ENCODE peak calls at places on chromosomes 12 and 14, in seven cellular contexts. V is sciatic nerve; G is hippocampal formation; F is ovary; Y is activated T-cell treated with anti-CD3 and anti-CD28 coated beads, Interleukin-2, amount 50 U/mL, for 4 hours; C is H4; K is lung. M is an unnamed sample.

GRCh38 chr12:54486173-54486867 is 11.2 kb upstream of the NCKAP1L start:
- DNase-seq in V (no peak), G (no peak), F (no peak), Y (no peak), C (no peak), K (no peak), M (no peak)

GRCh38 chr12:57046947-57047890 is 2.7 kb downstream of the MYO1A start:
- DNase-seq in V (no peak), G (no peak), F (no peak), Y (no peak), C (no peak), K (no peak), M (no peak)

GRCh38 chr14:70655110-70655826 is 13.6 kb downstream of the TTC9 start:
- DNase-seq in V (no peak), G (no peak), F (no peak), Y (peak), C (no peak), K (no peak), M (no peak)

GRCh38 chr14:103260629-103261124 is 73.4 kb upstream of the EIF5 start:
- DNase-seq in V (no peak), G (no peak), F (peak), Y (no peak), C (peak), K (peak), M (no peak)

GRCh38 chr12:113740699-113741098 is 225.4 kb downstream of the RBM19 start:
- DNase-seq in V (no peak), G (no peak), F (no peak), Y (no peak), C (no peak), K (no peak), M (no peak)

GRCh38 chr12:13011098-13011497 is 11.0 kb upstream of the HEBP1 start:
- DNase-seq in V (no peak), G (no peak), F (no peak), Y (no peak), C (no peak), K (no peak), M (no peak)

GRCh38 chr12:110349521-110350151 is 53.9 kb downstream of the ANAPC7 start:
- DNase-seq in V (no peak), G (no peak), F (no peak), Y (peak), C (no peak), K (no peak), M (no peak)

GRCh38 chr14:22002860-22003284 is 329.3 kb upstream of the OR4E1 start:
- DNase-seq in V (no peak), G (no peak), F (no peak), Y (peak), C (peak), K (no peak), M (peak)

GRCh38 chr12:12784911-12785814 is at the start of gene APOLD1:
- DNase-seq in V (no peak), G (no peak), F (no peak), Y (no peak), C (no peak), K (no peak), M (no peak)

GRCh38 chr12:9694220-9694619 is 24.7 kb downstream of the CLEC2D start:
- DNase-seq in V (no peak), G (no peak), F (no peak), Y (no peak), C (no peak), K (no peak), M (no peak)

GRCh38 chr12:42143401-42144173 is 1.1 kb downstream of the GXYLT1 start:
- DNase-seq in V (no peak), G (no peak), F (no peak), Y (no peak), C (peak), K (no peak), M (no peak)

GRCh38 chr12:1829306-1829900 is 9.0 kb downstream of the LRTM2 start:
- DNase-seq in V (no peak), G (no peak), F (no peak), Y (no peak), C (no peak), K (no peak), M (no peak)

GRCh38 chr12:45615268-45615667 is 114.2 kb upstream of the ARID2 start:
- DNase-seq in V (no peak), G (no peak), F (no peak), Y (no peak), C (peak), K (no peak), M (no peak)

GRCh38 chr14:74302160-74302628 is 540 bp downstream of the ABCD4 start:
- DNase-seq in V (no peak), G (no peak), F (no peak), Y (no peak), C (peak), K (no peak), M (no peak)

GRCh38 chr12:66508025-66508424 is 170.9 kb downstream of the GRIP1 start:
- DNase-seq in V (no peak), G (no peak), F (no peak), Y (no peak), C (no peak), K (no peak), M (no peak)

GRCh38 chr14:45249847-45250575 is 3.0 kb downstream of the MIS18BP1 start:
- DNase-seq in V (no peak), G (no peak), F (no peak), Y (no peak), C (peak), K (no peak), M (no peak)

GRCh38 chr14:60064491-60065072 is 27.1 kb upstream of the PCNX4 start:
- DNase-seq in V (no peak), G (no peak), F (no peak), Y (no peak), C (peak), K (no peak), M (no peak)

GRCh38 chr12:8779862-8780261 is 42.6 kb upstream of the A2ML1 start:
- DNase-seq in V (no peak), G (no peak), F (no peak), Y (no peak), C (no peak), K (no peak), M (no peak)

GRCh38 chr14:77625360-77625759 is 8.9 kb upstream of the SPTLC2 start:
- DNase-seq in V (no peak), G (no peak), F (no peak), Y (no peak), C (no peak), K (no peak), M (no peak)

GRCh38 chr12:11661491-11662085 is 12.1 kb downstream of the ETV6 start:
- DNase-seq in V (no peak), G (no peak), F (no peak), Y (no peak), C (no peak), K (no peak), M (no peak)

GRCh38 chr14:52175982-52176502 is 91.5 kb upstream of the PTGDR start:
- DNase-seq in V (no peak), G (no peak), F (no peak), Y (no peak), C (no peak), K (no peak), M (no peak)

GRCh38 chr12:40262657-40263056 is 37.9 kb downstream of the LRRK2 start:
- DNase-seq in V (no peak), G (no peak), F (no peak), Y (no peak), C (no peak), K (no peak), M (no peak)

GRCh38 chr12:105399428-105400081 is 69.1 kb downstream of the C12orf75 start:
- DNase-seq in V (no peak), G (no peak), F (no peak), Y (no peak), C (no peak), K (no peak), M (no peak)

GRCh38 chr14:54374117-54374884 is 22.5 kb upstream of the CDKN3 start:
- DNase-seq in V (no peak), G (no peak), F (no peak), Y (no peak), C (no peak), K (no peak), M (no peak)

GRCh38 chr12:76641961-76642360 is 82.4 kb upstream of the OSBPL8 start:
- DNase-seq in V (no peak), G (no peak), F (no peak), Y (no peak), C (no peak), K (no peak), M (no peak)

GRCh38 chr12:118514297-118514696 is 137.9 kb downstream of the SUDS3 start:
- DNase-seq in V (no peak), G (no peak), F (no peak), Y (no peak), C (no peak), K (no peak), M (no peak)

GRCh38 chr12:131142891-131143637 is 189.4 kb downstream of the ADGRD1 start:
- DNase-seq in V (no peak), G (no peak), F (no peak), Y (no peak), C (no peak), K (no peak), M (no peak)

GRCh38 chr14:36768638-36769337 is 107.1 kb downstream of the PAX9 start:
- DNase-seq in V (no peak), G (no peak), F (no peak), Y (no peak), C (no peak), K (no peak), M (no peak)

GRCh38 chr14:105091335-105092123 is 26.3 kb upstream of the GPR132 start:
- DNase-seq in V (peak), G (no peak), F (peak), Y (no peak), C (peak), K (peak), M (no peak)

GRCh38 chr14:75274045-75274898 is 4.4 kb upstream of the FOS start:
- DNase-seq in V (no peak), G (no peak), F (no peak), Y (no peak), C (no peak), K (no peak), M (no peak)

GRCh38 chr12:2959194-2959507 is at the start of gene TEAD4:
- DNase-seq in V (peak), G (no peak), F (peak), Y (no peak), C (peak), K (peak), M (peak)

GRCh38 chr12:49930515-49931288 is 19.8 kb upstream of the AQP2 start:
- DNase-seq in V (no peak), G (no peak), F (no peak), Y (no peak), C (no peak), K (no peak), M (no peak)

GRCh38 chr14:91244501-91244901 is at the start of gene GPR68:
- DNase-seq in V (no peak), G (peak), F (no peak), Y (no peak), C (peak), K (no peak), M (no peak)

GRCh38 chr12:19576421-19576925 is 137.2 kb downstream of the AEBP2 start:
- DNase-seq in V (no peak), G (no peak), F (no peak), Y (no peak), C (no peak), K (no peak), M (no peak)

GRCh38 chr12:95988506-95989275 is 7.5 kb downstream of the HAL start:
- DNase-seq in V (no peak), G (no peak), F (no peak), Y (no peak), C (no peak), K (no peak), M (no peak)

GRCh38 chr14:19917243-19917642 is 3.2 kb upstream of the OR4K5 start:
- DNase-seq in V (no peak), G (no peak), F (no peak), Y (no peak), C (no peak), K (no peak), M (no peak)

GRCh38 chr12:19288603-19289244 is 150.6 kb upstream of the AEBP2 start:
- DNase-seq in V (no peak), G (no peak), F (no peak), Y (no peak), C (peak), K (no peak), M (no peak)

GRCh38 chr14:39755269-39755878 is 323.1 kb upstream of the FBXO33 start:
- DNase-seq in V (no peak), G (no peak), F (no peak), Y (no peak), C (no peak), K (no peak), M (no peak)